ENCODE peak calls at places on chromosomes 16 and 17, in seven cellular contexts. One of them, this sample, is unnamed.

GRCh38 chr17:61007980-61008379 is 330.3 kb downstream of the BCAS3 start:
- DNase-seq in A549: no peak
- DNase-seq in heart right ventricle: peak
- DNase-seq in fibroblast of pulmonary artery: no peak
- DNase-seq in esophagus muscularis mucosa: no peak
- DNase-seq in endothelial cell: no peak
- DNase-seq in RWPE1: no peak
- DNase-seq in this sample: no peak

GRCh38 chr17:41418116-41418860 is 6.1 kb downstream of the KRT37 start:
- DNase-seq in fibroblast of pulmonary artery: no peak
- DNase-seq in endothelial cell: no peak
- DNase-seq in esophagus muscularis mucosa: no peak
- DNase-seq in A549: no peak
- DNase-seq in RWPE1: no peak
- DNase-seq in heart right ventricle: no peak
- DNase-seq in this sample: no peak

GRCh38 chr17:9432121-9432866 is 143.3 kb downstream of the STX8 start:
- DNase-seq in A549: no peak
- DNase-seq in RWPE1: no peak
- DNase-seq in endothelial cell: no peak
- DNase-seq in fibroblast of pulmonary artery: no peak
- DNase-seq in esophagus muscularis mucosa: no peak
- DNase-seq in heart right ventricle: no peak
- DNase-seq in this sample: no peak

GRCh38 chr17:49180303-49180702 is 30.1 kb downstream of the GNGT2 start:
- DNase-seq in RWPE1: peak
- DNase-seq in A549: peak
- DNase-seq in endothelial cell: peak
- DNase-seq in heart right ventricle: peak
- DNase-seq in esophagus muscularis mucosa: no peak
- DNase-seq in fibroblast of pulmonary artery: peak
- DNase-seq in this sample: peak

GRCh38 chr16:70744366-70744765 is 56.6 kb downstream of the VAC14 start:
- DNase-seq in endothelial cell: no peak
- DNase-seq in RWPE1: no peak
- DNase-seq in esophagus muscularis mucosa: no peak
- DNase-seq in A549: no peak
- DNase-seq in fibroblast of pulmonary artery: no peak
- DNase-seq in heart right ventricle: no peak
- DNase-seq in this sample: no peak

GRCh38 chr16:87927195-87927562 is 9.2 kb downstream of the CA5A start:
- DNase-seq in RWPE1: no peak
- DNase-seq in endothelial cell: no peak
- DNase-seq in esophagus muscularis mucosa: no peak
- DNase-seq in fibroblast of pulmonary artery: no peak
- DNase-seq in heart right ventricle: no peak
- DNase-seq in A549: no peak
- DNase-seq in this sample: no peak

GRCh38 chr16:22898874-22899348 is 84.9 kb downstream of the HS3ST2 start:
- DNase-seq in endothelial cell: peak
- DNase-seq in A549: peak
- DNase-seq in esophagus muscularis mucosa: no peak
- DNase-seq in fibroblast of pulmonary artery: peak
- DNase-seq in heart right ventricle: peak
- DNase-seq in RWPE1: peak
- DNase-seq in this sample: peak

GRCh38 chr16:49552273-49552928 is 178.8 kb downstream of the C16orf78 start:
- DNase-seq in A549: no peak
- DNase-seq in RWPE1: no peak
- DNase-seq in esophagus muscularis mucosa: no peak
- DNase-seq in heart right ventricle: no peak
- DNase-seq in endothelial cell: no peak
- DNase-seq in fibroblast of pulmonary artery: no peak
- DNase-seq in this sample: no peak

GRCh38 chr17:55607736-55608341 is 96.6 kb upstream of the SMIM36 start:
- DNase-seq in A549: peak
- DNase-seq in fibroblast of pulmonary artery: peak
- DNase-seq in endothelial cell: no peak
- DNase-seq in esophagus muscularis mucosa: no peak
- DNase-seq in RWPE1: no peak
- DNase-seq in heart right ventricle: peak
- DNase-seq in this sample: no peak

GRCh38 chr17:73998246-73999220 is 204.9 kb upstream of the RPL38 start:
- DNase-seq in A549: peak
- DNase-seq in RWPE1: peak
- DNase-seq in endothelial cell: peak
- DNase-seq in esophagus muscularis mucosa: no peak
- DNase-seq in heart right ventricle: peak
- DNase-seq in fibroblast of pulmonary artery: no peak
- DNase-seq in this sample: peak

GRCh38 chr16:70568601-70569217 is 45.1 kb downstream of the SF3B3 start:
- DNase-seq in fibroblast of pulmonary artery: no peak
- DNase-seq in A549: no peak
- DNase-seq in esophagus muscularis mucosa: no peak
- DNase-seq in heart right ventricle: no peak
- DNase-seq in endothelial cell: no peak
- DNase-seq in RWPE1: no peak
- DNase-seq in this sample: no peak

GRCh38 chr17:146983-147761 is 9.8 kb downstream of the SCGB1C2 start:
- DNase-seq in fibroblast of pulmonary artery: no peak
- DNase-seq in RWPE1: no peak
- DNase-seq in heart right ventricle: peak
- DNase-seq in endothelial cell: peak
- DNase-seq in A549: no peak
- DNase-seq in esophagus muscularis mucosa: no peak
- DNase-seq in this sample: no peak
- TF ChIP-seq CTCF in fibroblast of pulmonary artery: no peak
- TF ChIP-seq CTCF in RWPE1: no peak
- TF ChIP-seq CTCF in heart right ventricle: no peak
- TF ChIP-seq CTCF in endothelial cell: no peak
- TF ChIP-seq CTCF in A549: no peak
- TF ChIP-seq CTCF in esophagus muscularis mucosa: no peak
- TF ChIP-seq CTCF in this sample: no peak

GRCh38 chr17:34306466-34306865 is 12.8 kb upstream of the CCL8 start:
- DNase-seq in A549: peak
- DNase-seq in RWPE1: peak
- DNase-seq in endothelial cell: peak
- DNase-seq in heart right ventricle: peak
- DNase-seq in fibroblast of pulmonary artery: peak
- DNase-seq in esophagus muscularis mucosa: peak
- DNase-seq in this sample: no peak
- TF ChIP-seq CTCF in A549: peak
- TF ChIP-seq CTCF in RWPE1: no peak
- TF ChIP-seq CTCF in endothelial cell: no peak
- TF ChIP-seq CTCF in heart right ventricle: peak
- TF ChIP-seq CTCF in fibroblast of pulmonary artery: peak
- TF ChIP-seq CTCF in esophagus muscularis mucosa: peak
- TF ChIP-seq CTCF in this sample: no peak

GRCh38 chr16:17509194-17509593 is 38.4 kb upstream of the XYLT1 start:
- DNase-seq in A549: no peak
- DNase-seq in esophagus muscularis mucosa: no peak
- DNase-seq in heart right ventricle: no peak
- DNase-seq in RWPE1: no peak
- DNase-seq in fibroblast of pulmonary artery: no peak
- DNase-seq in endothelial cell: no peak
- DNase-seq in this sample: no peak
- TF ChIP-seq CTCF in A549: no peak
- TF ChIP-seq CTCF in esophagus muscularis mucosa: no peak
- TF ChIP-seq CTCF in heart right ventricle: no peak
- TF ChIP-seq CTCF in RWPE1: no peak
- TF ChIP-seq CTCF in fibroblast of pulmonary artery: no peak
- TF ChIP-seq CTCF in endothelial cell: no peak
- TF ChIP-seq CTCF in this sample: no peak

GRCh38 chr17:4902540-4902939 is 358 bp downstream of the CHRNE start:
- DNase-seq in RWPE1: no peak
- DNase-seq in fibroblast of pulmonary artery: no peak
- DNase-seq in A549: no peak
- DNase-seq in heart right ventricle: no peak
- DNase-seq in esophagus muscularis mucosa: no peak
- DNase-seq in endothelial cell: no peak
- DNase-seq in this sample: no peak

GRCh38 chr17:4908711-4909496 is 6.0 kb upstream of the CHRNE start:
- DNase-seq in heart right ventricle: peak
- DNase-seq in endothelial cell: peak
- DNase-seq in fibroblast of pulmonary artery: peak
- DNase-seq in RWPE1: peak
- DNase-seq in A549: peak
- DNase-seq in esophagus muscularis mucosa: peak
- DNase-seq in this sample: peak

GRCh38 chr17:4914009-4914408 is 11.1 kb upstream of the CHRNE start:
- DNase-seq in A549: no peak
- DNase-seq in esophagus muscularis mucosa: no peak
- DNase-seq in fibroblast of pulmonary artery: peak
- DNase-seq in RWPE1: no peak
- DNase-seq in heart right ventricle: no peak
- DNase-seq in endothelial cell: no peak
- DNase-seq in this sample: no peak

GRCh38 chr17:4903051-4903818 is at the start of gene CHRNE:
- DNase-seq in esophagus muscularis mucosa: peak
- DNase-seq in RWPE1: peak
- DNase-seq in A549: peak
- DNase-seq in fibroblast of pulmonary artery: peak
- DNase-seq in endothelial cell: peak
- DNase-seq in heart right ventricle: peak
- DNase-seq in this sample: peak

DNA sequence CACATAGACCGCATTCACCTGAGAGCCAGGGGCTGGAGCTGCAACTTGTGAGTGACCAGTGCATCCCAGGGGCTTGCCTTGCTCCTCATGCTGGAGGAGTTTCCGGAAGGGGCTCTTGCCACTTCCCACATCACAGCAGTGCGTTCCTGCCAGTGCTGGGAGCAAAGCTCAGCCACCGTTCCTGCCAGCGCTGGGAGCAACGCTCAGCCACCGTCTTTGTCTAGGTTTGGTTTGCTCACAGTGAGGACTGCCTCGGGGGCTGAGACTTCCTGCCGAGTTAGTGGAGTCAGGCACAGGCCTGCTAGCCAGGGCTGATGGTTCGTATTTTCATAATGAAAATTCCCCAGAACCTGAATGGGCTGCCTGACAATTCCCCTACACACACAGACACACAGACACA is 5.4 kb upstream of the CHRNE start:
- DNase-seq in endothelial cell: peak
- DNase-seq in heart right ventricle: no peak
- DNase-seq in A549: no peak
- DNase-seq in fibroblast of pulmonary artery: no peak
- DNase-seq in esophagus muscularis mucosa: no peak
- DNase-seq in RWPE1: peak
- DNase-seq in this sample: peak
- TF ChIP-seq CTCF in endothelial cell: no peak
- TF ChIP-seq CTCF in heart right ventricle: no peak
- TF ChIP-seq CTCF in A549: no peak
- TF ChIP-seq CTCF in fibroblast of pulmonary artery: no peak
- TF ChIP-seq CTCF in esophagus muscularis mucosa: no peak
- TF ChIP-seq CTCF in RWPE1: no peak
- TF ChIP-seq CTCF in this sample: no peak

GRCh38 chr16:35102780-35103403 is 1643.5 kb downstream of the TP53TG3F start:
- DNase-seq in RWPE1: no peak
- DNase-seq in heart right ventricle: no peak
- DNase-seq in endothelial cell: no peak
- DNase-seq in A549: no peak
- DNase-seq in fibroblast of pulmonary artery: no peak
- DNase-seq in esophagus muscularis mucosa: no peak
- DNase-seq in this sample: no peak
- TF ChIP-seq CTCF in RWPE1: no peak
- TF ChIP-seq CTCF in heart right ventricle: peak
- TF ChIP-seq CTCF in endothelial cell: no peak
- TF ChIP-seq CTCF in A549: no peak
- TF ChIP-seq CTCF in fibroblast of pulmonary artery: no peak
- TF ChIP-seq CTCF in esophagus muscularis mucosa: peak
- TF ChIP-seq CTCF in this sample: no peak

GRCh38 chr16:83200005-83200779 is 573.4 kb downstream of the CDH13 start:
- DNase-seq in RWPE1: peak
- DNase-seq in endothelial cell: no peak
- DNase-seq in heart right ventricle: peak
- DNase-seq in esophagus muscularis mucosa: no peak
- DNase-seq in fibroblast of pulmonary artery: peak
- DNase-seq in A549: no peak
- DNase-seq in this sample: no peak
- TF ChIP-seq CTCF in RWPE1: no peak
- TF ChIP-seq CTCF in endothelial cell: no peak
- TF ChIP-seq CTCF in heart right ventricle: peak
- TF ChIP-seq CTCF in esophagus muscularis mucosa: no peak
- TF ChIP-seq CTCF in fibroblast of pulmonary artery: peak
- TF ChIP-seq CTCF in A549: no peak
- TF ChIP-seq CTCF in this sample: peak

DNA sequence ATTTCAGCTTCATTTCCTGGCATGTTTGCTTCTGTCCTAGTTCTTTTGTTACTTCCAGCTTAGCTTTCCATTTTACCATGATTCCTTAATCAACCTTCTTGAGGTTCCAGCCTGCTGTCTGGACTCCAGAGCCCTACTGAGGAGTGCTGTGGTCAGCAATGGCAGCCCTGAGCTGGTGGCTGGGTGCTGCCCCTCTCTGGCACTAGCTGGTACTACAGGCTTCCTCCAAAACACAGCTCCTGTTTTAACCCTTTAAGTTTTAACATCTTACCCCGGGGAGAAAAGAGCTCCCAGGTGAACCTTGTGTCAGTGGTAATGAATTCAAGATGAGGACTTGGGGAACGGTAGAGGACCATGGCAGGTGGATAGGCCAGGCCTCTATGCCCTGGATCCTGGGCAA is 395.5 kb downstream of the TMEM114 start:
- DNase-seq in esophagus muscularis mucosa: no peak
- DNase-seq in heart right ventricle: no peak
- DNase-seq in endothelial cell: peak
- DNase-seq in fibroblast of pulmonary artery: no peak
- DNase-seq in RWPE1: no peak
- DNase-seq in A549: no peak
- DNase-seq in this sample: peak
- TF ChIP-seq CTCF in esophagus muscularis mucosa: no peak
- TF ChIP-seq CTCF in heart right ventricle: peak
- TF ChIP-seq CTCF in endothelial cell: peak
- TF ChIP-seq CTCF in fibroblast of pulmonary artery: no peak
- TF ChIP-seq CTCF in RWPE1: no peak
- TF ChIP-seq CTCF in A549: no peak
- TF ChIP-seq CTCF in this sample: peak

GRCh38 chr17:409848-410673 is 57.5 kb upstream of the RPH3AL start:
- DNase-seq in fibroblast of pulmonary artery: peak
- DNase-seq in heart right ventricle: peak
- DNase-seq in RWPE1: peak
- DNase-seq in endothelial cell: peak
- DNase-seq in esophagus muscularis mucosa: peak
- DNase-seq in A549: peak
- DNase-seq in this sample: peak

GRCh38 chr17:412211-413015 is 59.8 kb upstream of the RPH3AL start:
- DNase-seq in endothelial cell: peak
- DNase-seq in A549: peak
- DNase-seq in esophagus muscularis mucosa: no peak
- DNase-seq in heart right ventricle: peak
- DNase-seq in fibroblast of pulmonary artery: peak
- DNase-seq in RWPE1: peak
- DNase-seq in this sample: peak

GRCh38 chr17:409308-409847 is 56.8 kb upstream of the RPH3AL start:
- DNase-seq in endothelial cell: no peak
- DNase-seq in RWPE1: no peak
- DNase-seq in heart right ventricle: no peak
- DNase-seq in fibroblast of pulmonary artery: no peak
- DNase-seq in A549: no peak
- DNase-seq in esophagus muscularis mucosa: no peak
- DNase-seq in this sample: no peak

GRCh38 chr17:411416-412120 is 59.0 kb upstream of the RPH3AL start:
- DNase-seq in heart right ventricle: no peak
- DNase-seq in endothelial cell: no peak
- DNase-seq in fibroblast of pulmonary artery: no peak
- DNase-seq in esophagus muscularis mucosa: no peak
- DNase-seq in A549: no peak
- DNase-seq in RWPE1: no peak
- DNase-seq in this sample: no peak

GRCh38 chr17:410674-411401 is 58.2 kb upstream of the RPH3AL start:
- DNase-seq in heart right ventricle: no peak
- DNase-seq in esophagus muscularis mucosa: no peak
- DNase-seq in A549: no peak
- DNase-seq in endothelial cell: no peak
- DNase-seq in RWPE1: no peak
- DNase-seq in fibroblast of pulmonary artery: peak
- DNase-seq in this sample: no peak
- TF ChIP-seq CTCF in heart right ventricle: no peak
- TF ChIP-seq CTCF in esophagus muscularis mucosa: no peak
- TF ChIP-seq CTCF in A549: no peak
- TF ChIP-seq CTCF in endothelial cell: no peak
- TF ChIP-seq CTCF in RWPE1: no peak
- TF ChIP-seq CTCF in fibroblast of pulmonary artery: no peak
- TF ChIP-seq CTCF in this sample: no peak